ENCODE peak calls at places on chromosomes 1 and 21, in nine cellular contexts. S is T-cell; G is activated T-helper 1 cell treated with Interleukin-2 at 50 U/mL for 16 hours; E is GM04503; P is iPS-NIHi11; D is activated CD4-positive, alpha-beta T cell treated with anti-CD3 and anti-CD28 coated beads, Interleukin-2, amount 50 U/mL, for 1 hour; R is hepatocyte; A is cardiac fibroblast; H is lower lobe of right lung. N is an unnamed sample.

GRCh38 chr1:185284533-185285244 is 32.4 kb downstream of the IVNS1ABP start:
- DNase-seq in S (no peak), G (no peak), E (no peak), P (no peak), D (no peak), R (peak), A (no peak), H (no peak), N (no peak)

GRCh38 chr1:1550591-1551432 is 10.4 kb upstream of the TMEM240 start:
- DNase-seq in S (no peak), G (no peak), E (no peak), P (no peak), D (no peak), R (no peak), A (peak), H (no peak), N (no peak)

GRCh38 chr1:152497273-152497672 is 13.3 kb upstream of the LCE5A start:
- DNase-seq in S (no peak), G (no peak), E (no peak), P (no peak), D (no peak), R (no peak), A (peak), H (no peak), N (no peak)

GRCh38 chr21:45019076-45019886 is 55.1 kb upstream of the ADARB1 start:
- DNase-seq in S (no peak), G (no peak), E (no peak), P (peak), D (no peak), R (no peak), A (no peak), H (peak), N (no peak)

GRCh38 chr1:66335859-66336640 is 197.9 kb upstream of the SGIP1 start:
- DNase-seq in S (peak), G (peak), E (no peak), P (no peak), D (peak), R (no peak), A (peak), H (peak), N (peak)

GRCh38 chr21:45747802-45748445 is 104.4 kb downstream of the PCBP3 start:
- DNase-seq in S (no peak), G (no peak), E (peak), P (peak), D (no peak), R (peak), A (peak), H (no peak), N (no peak)

GRCh38 chr21:41182547-41182946 is 14.6 kb downstream of the BACE2 start:
- DNase-seq in S (no peak), G (no peak), E (no peak), P (no peak), D (no peak), R (no peak), A (no peak), H (no peak), N (no peak)

GRCh38 chr1:63624911-63625310 is 31.7 kb downstream of the PGM1 start:
- DNase-seq in S (no peak), G (no peak), E (no peak), P (no peak), D (no peak), R (no peak), A (peak), H (no peak), N (no peak)

GRCh38 chr1:218299416-218299815 is 14.3 kb downstream of the RRP15 start:
- DNase-seq in S (no peak), G (no peak), E (peak), P (no peak), D (no peak), R (peak), A (peak), H (no peak), N (no peak)

GRCh38 chr1:21318714-21319159 is 28.5 kb upstream of the ECE1 start:
- DNase-seq in S (no peak), G (no peak), E (no peak), P (no peak), D (no peak), R (peak), A (peak), H (peak), N (peak)

GRCh38 chr1:212062832-212063438 is 27.4 kb downstream of the DTL start:
- DNase-seq in S (no peak), G (no peak), E (no peak), P (peak), D (no peak), R (peak), A (peak), H (no peak), N (no peak)

GRCh38 chr1:21216835-21217811 is 40.4 kb upstream of the EIF4G3 start:
- DNase-seq in S (peak), G (peak), E (no peak), P (peak), D (peak), R (peak), A (peak), H (peak), N (peak)

N was measured in colonic mucosa.